ENCODE peak calls at places on chromosomes 3 and 15, in nine cellular contexts. U is MM.1S, W is left ventricle myocardium inferior, E is lower lobe of right lung, Q is psoas muscle, J is ovary, S is IMR-90, Z is PC-9, V is K562. G is an unnamed sample.

GRCh38 chr3:41900265-41900664 is 61.6 kb downstream of the ULK4 start:
- DNase-seq in U (no peak), W (no peak), E (no peak), Q (no peak), J (no peak), S (peak; percentile 44), Z (peak; percentile 47), V (peak; percentile 29), G (no peak)

GRCh38 chr15:92653836-92654524 is 1.6 kb downstream of the FAM174B start:
- DNase-seq in U (peak; percentile 21), W (no peak), E (no peak), Q (no peak), J (no peak), S (no peak), Z (peak; percentile 75), V (no peak), G (no peak)

GRCh38 chr3:49120096-49120437 is 556 bp downstream of the USP19 start:
- DNase-seq in U (no peak), W (no peak), E (no peak), Q (no peak), J (no peak), S (peak; percentile 6), Z (no peak), V (no peak), G (no peak)

GRCh38 chr3:190044142-190044541 is 76.6 kb downstream of the P3H2 start:
- DNase-seq in U (no peak), W (no peak), E (no peak), Q (no peak), J (no peak), S (peak; percentile 74), Z (no peak), V (no peak), G (no peak)

GRCh38 chr3:111917300-111917699 is 58.2 kb downstream of the PHLDB2 start:
- DNase-seq in U (no peak), W (no peak), E (no peak), Q (no peak), J (no peak), S (peak; percentile 52), Z (peak; percentile 92), V (no peak), G (no peak)

GRCh38 chr15:55846108-55846707 is 103.3 kb upstream of the PRTG start:
- DNase-seq in U (peak; percentile 81), W (no peak), E (no peak), Q (no peak), J (peak; percentile 31), S (peak; percentile 88), Z (peak; percentile 41), V (peak; percentile 78), G (peak; percentile 58)

GRCh38 chr3:33146791-33147445 is 33.1 kb downstream of the CRTAP start:
- DNase-seq in U (no peak), W (no peak), E (no peak), Q (no peak), J (no peak), S (peak; percentile 61), Z (no peak), V (no peak), G (no peak)

GRCh38 chr15:98650871-98651481 is 2.6 kb downstream of the IGF1R start:
- DNase-seq in U (no peak), W (no peak), E (no peak), Q (no peak), J (peak; percentile 67), S (peak; percentile 49), Z (no peak), V (no peak), G (no peak)

GRCh38 chr3:71926242-71926560 is 141.3 kb upstream of the PROK2 start:
- DNase-seq in U (peak; percentile 39), W (no peak), E (no peak), Q (no peak), J (no peak), S (peak; percentile 2), Z (no peak), V (peak; percentile 20), G (no peak)

GRCh38 chr3:172357850-172358754 is 90.2 kb downstream of the GHSR start:
- DNase-seq in U (no peak), W (no peak), E (no peak), Q (peak; percentile 66), J (no peak), S (peak; percentile 24), Z (peak; percentile 26), V (no peak), G (peak; percentile 57)

DNA sequence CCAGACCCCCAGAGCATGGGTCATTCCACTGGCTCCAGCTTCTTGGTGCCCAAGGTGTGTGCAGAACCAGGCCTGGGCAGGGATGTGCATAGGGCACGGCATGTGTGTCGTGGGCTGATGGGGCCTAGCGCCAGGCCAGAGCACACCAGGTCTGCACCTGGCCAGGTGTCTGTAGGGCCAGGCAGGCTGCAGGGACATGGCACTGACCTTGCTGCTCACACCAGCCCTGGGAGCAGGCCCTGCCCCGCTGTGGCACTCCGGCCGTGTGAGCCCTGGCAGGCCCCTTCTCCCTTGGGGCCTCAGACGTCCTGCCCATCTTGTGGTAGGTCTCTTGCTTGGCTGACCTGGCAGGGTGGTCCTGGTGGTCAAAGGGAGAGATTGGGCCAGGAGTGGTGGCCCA is 84.3 kb upstream of the RPL32 start:
- DNase-seq in U (no peak), W (no peak), E (no peak), Q (no peak), J (no peak), S (no peak), Z (no peak), V (no peak), G (no peak)
- H3K4me3 ChIP-seq in U (no peak overlapping the region), W (no peak overlapping the region), E (no peak overlapping the region), Q (no peak overlapping the region), J (no peak overlapping the region), S (no peak overlapping the region), Z (no peak overlapping the region), V (no peak overlapping the region), G (no peak overlapping the region)

GRCh38 chr15:40360015-40360414 is 2.0 kb downstream of the DISP2 start:
- DNase-seq in U (no peak), W (no peak), E (no peak), Q (no peak), J (no peak), S (no peak), Z (no peak), V (no peak), G (no peak)

GRCh38 chr15:40355976-40356585 is 1.9 kb upstream of the DISP2 start:
- DNase-seq in U (no peak), W (no peak), E (no peak), Q (peak; percentile 6), J (no peak), S (no peak), Z (no peak), V (no peak), G (no peak)

GRCh38 chr15:40357246-40357645 is 773 bp upstream of the DISP2 start:
- DNase-seq in U (no peak), W (no peak), E (no peak), Q (peak; percentile 39), J (no peak), S (no peak), Z (no peak), V (no peak), G (no peak)

GRCh38 chr15:40357723-40358491 is at the start of gene DISP2:
- DNase-seq in U (peak; percentile 89), W (peak; percentile 88), E (peak; percentile 91), Q (peak; percentile 95), J (peak; percentile 92), S (peak; percentile 67), Z (peak; percentile 42), V (peak; percentile 89), G (peak; percentile 77)

DNA sequence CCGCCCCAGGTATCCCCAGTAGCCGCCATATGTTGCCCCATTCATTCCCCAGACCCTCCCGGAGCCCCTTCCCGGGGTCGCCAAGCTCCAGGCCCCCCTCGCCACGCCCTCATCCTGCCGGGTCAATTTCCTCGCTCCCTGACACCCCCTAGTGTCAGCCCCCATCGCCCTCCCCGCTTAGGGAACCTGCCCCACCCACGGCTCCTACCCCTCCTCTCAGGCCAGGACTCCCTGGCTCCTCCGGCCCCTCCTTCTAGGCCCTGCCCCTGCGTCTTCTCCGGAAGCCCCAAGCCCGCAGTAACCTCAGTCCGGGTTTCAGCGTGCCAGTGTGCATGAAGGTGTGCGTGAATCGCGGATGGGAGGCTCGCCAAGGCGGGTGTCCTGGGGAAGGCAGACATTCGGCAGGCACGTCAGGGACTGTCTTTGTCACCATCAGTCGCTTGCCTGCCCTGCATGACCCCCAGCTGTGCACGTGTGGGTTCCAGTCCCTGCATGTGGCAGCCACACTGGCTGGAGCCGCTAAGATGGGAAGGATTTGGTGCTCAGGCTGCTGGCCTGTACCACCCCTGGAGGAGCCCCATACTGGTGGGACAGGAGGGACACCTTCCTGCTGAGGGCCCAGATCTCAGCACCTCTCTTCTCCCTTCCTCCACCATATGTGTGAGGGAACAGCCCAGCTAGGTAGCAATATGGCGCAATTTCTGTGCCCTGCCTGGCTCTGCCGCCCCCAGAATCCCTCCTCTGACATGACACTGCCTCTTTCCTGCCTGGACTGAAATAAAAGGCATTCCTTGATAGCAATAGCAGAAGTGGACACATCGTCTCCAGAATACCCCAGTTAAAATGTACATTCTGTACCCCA is 704 bp downstream of the DISP2 start:
- DNase-seq in U (peak; percentile 31), W (no peak), E (no peak), Q (peak; percentile 59), J (no peak), S (no peak), Z (no peak), V (peak; percentile 61), G (peak; percentile 18)
- H3K27me3 ChIP-seq in U (peaks cover under 1% of the 10 kb centered on the region), W (no peaks in the 10 kb centered on the region), E (no peaks in the 10 kb centered on the region), Q (no peaks in the 10 kb centered on the region), J (no peaks in the 10 kb centered on the region), S (peaks cover 24% of the 10 kb centered on the region), Z (no peaks in the 10 kb centered on the region), V (peaks cover 9% of the 10 kb centered on the region), G (no peaks in the 10 kb centered on the region)

GRCh38 chr15:28125673-28126651 is 26.8 kb upstream of the OCA2 start:
- DNase-seq in U (peak; percentile 54), W (no peak), E (no peak), Q (no peak), J (no peak), S (peak; percentile 64), Z (no peak), V (peak; percentile 61), G (peak; percentile 16)
- TF ChIP-seq CTCF in U (peak; percentile 61), W (peak; percentile 74), E (peak; percentile 54), Q (peak; percentile 59), J (peak; percentile 10), S (peak; percentile 54), Z (peak; percentile 68), V (peak; percentile 53), G (peak; percentile 24)

DNA sequence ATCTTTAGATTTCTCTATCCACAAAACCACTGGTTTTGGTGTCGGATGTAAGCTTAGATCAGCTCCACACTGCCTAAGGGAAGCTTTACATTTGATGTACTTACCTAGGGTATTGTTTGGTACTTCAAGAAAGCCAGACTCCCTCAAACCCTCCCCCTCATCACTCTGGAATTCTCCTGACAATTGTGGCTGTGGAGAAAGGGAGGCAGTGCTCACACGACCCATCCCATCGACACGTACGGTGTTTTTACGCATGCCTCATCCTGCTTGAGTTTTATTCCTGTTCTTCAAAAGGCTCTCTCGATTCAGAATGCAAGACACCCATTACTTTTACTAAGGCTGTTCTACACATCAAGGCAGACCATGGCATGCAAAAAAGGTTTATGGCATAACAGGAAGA is 67.3 kb upstream of the ONECUT1 start:
- DNase-seq in U (no peak), W (no peak), E (no peak), Q (no peak), J (no peak), S (no peak), Z (no peak), V (no peak), G (no peak)
- H3K4me3 ChIP-seq in U (no peak overlapping the region), W (no peak overlapping the region), E (no peak overlapping the region), Q (no peak overlapping the region), J (no peak overlapping the region), S (no peak overlapping the region), Z (no peak overlapping the region), V (no peak overlapping the region), G (no peak overlapping the region)

G was measured in HL-60.